ENCODE peak calls at places on chromosomes 11 and 22, in eight cellular contexts. One of them, this sample, is unnamed.

GRCh38 chr11:36034572-36035331 is 90.9 kb downstream of the LDLRAD3 start:
- DNase-seq in CD8-positive, alpha-beta T cell: no peak
- DNase-seq in upper lobe of right lung: no peak
- DNase-seq in GM19239: no peak
- DNase-seq in B cell: no peak
- DNase-seq in GM23248: peak
- DNase-seq in HCEC 1CT: peak
- DNase-seq in anterior cingulate cortex: no peak
- DNase-seq in this sample: no peak

GRCh38 chr11:6468712-6469495 is 4.8 kb downstream of the TRIM3 start:
- DNase-seq in CD8-positive, alpha-beta T cell: no peak
- DNase-seq in upper lobe of right lung: peak
- DNase-seq in GM19239: peak
- DNase-seq in B cell: no peak
- DNase-seq in GM23248: peak
- DNase-seq in HCEC 1CT: peak
- DNase-seq in anterior cingulate cortex: peak
- DNase-seq in this sample: peak

GRCh38 chr22:44436656-44437492 is 61.2 kb downstream of the RTL6 start:
- DNase-seq in CD8-positive, alpha-beta T cell: no peak
- DNase-seq in upper lobe of right lung: peak
- DNase-seq in GM19239: no peak
- DNase-seq in B cell: no peak
- DNase-seq in GM23248: no peak
- DNase-seq in HCEC 1CT: no peak
- DNase-seq in anterior cingulate cortex: no peak
- DNase-seq in this sample: no peak

GRCh38 chr11:94706211-94706610 is 61.9 kb upstream of the AMOTL1 start:
- DNase-seq in CD8-positive, alpha-beta T cell: no peak
- DNase-seq in upper lobe of right lung: no peak
- DNase-seq in GM19239: no peak
- DNase-seq in B cell: no peak
- DNase-seq in GM23248: peak
- DNase-seq in HCEC 1CT: no peak
- DNase-seq in anterior cingulate cortex: no peak
- DNase-seq in this sample: no peak

GRCh38 chr11:45468265-45468856 is 182.2 kb upstream of the SYT13 start:
- DNase-seq in CD8-positive, alpha-beta T cell: no peak
- DNase-seq in upper lobe of right lung: no peak
- DNase-seq in GM19239: no peak
- DNase-seq in B cell: no peak
- DNase-seq in GM23248: no peak
- DNase-seq in HCEC 1CT: no peak
- DNase-seq in anterior cingulate cortex: no peak
- DNase-seq in this sample: no peak

GRCh38 chr22:32700186-32700882 is 101.2 kb upstream of the TIMP3 start:
- DNase-seq in CD8-positive, alpha-beta T cell: no peak
- DNase-seq in upper lobe of right lung: no peak
- DNase-seq in GM19239: no peak
- DNase-seq in B cell: no peak
- DNase-seq in GM23248: peak
- DNase-seq in HCEC 1CT: no peak
- DNase-seq in anterior cingulate cortex: no peak
- DNase-seq in this sample: no peak

GRCh38 chr11:78270993-78271392 is 82.3 kb downstream of the USP35 start:
- DNase-seq in CD8-positive, alpha-beta T cell: no peak
- DNase-seq in upper lobe of right lung: no peak
- DNase-seq in GM19239: no peak
- DNase-seq in B cell: no peak
- DNase-seq in GM23248: no peak
- DNase-seq in HCEC 1CT: no peak
- DNase-seq in anterior cingulate cortex: peak
- DNase-seq in this sample: no peak

GRCh38 chr22:31977939-31978338 is 33.6 kb downstream of the YWHAH start:
- DNase-seq in CD8-positive, alpha-beta T cell: no peak
- DNase-seq in upper lobe of right lung: no peak
- DNase-seq in GM19239: no peak
- DNase-seq in B cell: no peak
- DNase-seq in GM23248: no peak
- DNase-seq in HCEC 1CT: no peak
- DNase-seq in anterior cingulate cortex: no peak
- DNase-seq in this sample: no peak

GRCh38 chr22:19292262-19293230 is 1.0 kb upstream of the CLTCL1 start:
- DNase-seq in CD8-positive, alpha-beta T cell: no peak
- DNase-seq in upper lobe of right lung: peak
- DNase-seq in GM19239: no peak
- DNase-seq in B cell: no peak
- DNase-seq in GM23248: no peak
- DNase-seq in HCEC 1CT: peak
- DNase-seq in anterior cingulate cortex: peak
- DNase-seq in this sample: peak

GRCh38 chr22:47420211-47420610 is 657.8 kb downstream of the TBC1D22A start:
- DNase-seq in CD8-positive, alpha-beta T cell: no peak
- DNase-seq in upper lobe of right lung: no peak
- DNase-seq in GM19239: no peak
- DNase-seq in B cell: no peak
- DNase-seq in GM23248: no peak
- DNase-seq in HCEC 1CT: no peak
- DNase-seq in anterior cingulate cortex: no peak
- DNase-seq in this sample: no peak

GRCh38 chr11:121328213-121328966 is 35.8 kb downstream of the SC5D start:
- DNase-seq in CD8-positive, alpha-beta T cell: peak
- DNase-seq in upper lobe of right lung: no peak
- DNase-seq in GM19239: no peak
- DNase-seq in B cell: peak
- DNase-seq in GM23248: no peak
- DNase-seq in HCEC 1CT: no peak
- DNase-seq in anterior cingulate cortex: no peak
- DNase-seq in this sample: no peak

GRCh38 chr11:128503231-128503991 is 83.9 kb downstream of the ETS1 start:
- DNase-seq in CD8-positive, alpha-beta T cell: no peak
- DNase-seq in upper lobe of right lung: no peak
- DNase-seq in GM19239: no peak
- DNase-seq in B cell: no peak
- DNase-seq in GM23248: peak
- DNase-seq in HCEC 1CT: peak
- DNase-seq in anterior cingulate cortex: no peak
- DNase-seq in this sample: no peak

GRCh38 chr22:46097268-46097900 is 52.9 kb upstream of the PPARA start:
- DNase-seq in CD8-positive, alpha-beta T cell: no peak
- DNase-seq in upper lobe of right lung: no peak
- DNase-seq in GM19239: no peak
- DNase-seq in B cell: no peak
- DNase-seq in GM23248: no peak
- DNase-seq in HCEC 1CT: no peak
- DNase-seq in anterior cingulate cortex: no peak
- DNase-seq in this sample: no peak

GRCh38 chr22:48677621-48678020 is 1150.1 kb downstream of the BRD1 start:
- DNase-seq in CD8-positive, alpha-beta T cell: no peak
- DNase-seq in upper lobe of right lung: no peak
- DNase-seq in GM19239: no peak
- DNase-seq in B cell: no peak
- DNase-seq in GM23248: no peak
- DNase-seq in HCEC 1CT: no peak
- DNase-seq in anterior cingulate cortex: no peak
- DNase-seq in this sample: no peak

GRCh38 chr11:76599041-76600013 is 71.2 kb downstream of the LRRC32 start:
- DNase-seq in CD8-positive, alpha-beta T cell: no peak
- DNase-seq in upper lobe of right lung: peak
- DNase-seq in GM19239: no peak
- DNase-seq in B cell: no peak
- DNase-seq in GM23248: no peak
- DNase-seq in HCEC 1CT: no peak
- DNase-seq in anterior cingulate cortex: no peak
- DNase-seq in this sample: no peak

GRCh38 chr11:3222003-3222855 is 3.6 kb upstream of the MRGPRG start:
- DNase-seq in CD8-positive, alpha-beta T cell: no peak
- DNase-seq in upper lobe of right lung: no peak
- DNase-seq in GM19239: no peak
- DNase-seq in B cell: no peak
- DNase-seq in GM23248: no peak
- DNase-seq in HCEC 1CT: no peak
- DNase-seq in anterior cingulate cortex: no peak
- DNase-seq in this sample: no peak

GRCh38 chr11:69101792-69102152 is 53.0 kb downstream of the TPCN2 start:
- DNase-seq in CD8-positive, alpha-beta T cell: no peak
- DNase-seq in upper lobe of right lung: no peak
- DNase-seq in GM19239: no peak
- DNase-seq in B cell: no peak
- DNase-seq in GM23248: no peak
- DNase-seq in HCEC 1CT: no peak
- DNase-seq in anterior cingulate cortex: no peak
- DNase-seq in this sample: no peak

GRCh38 chr11:101974255-101974654 is 57.9 kb upstream of the ANGPTL5 start:
- DNase-seq in CD8-positive, alpha-beta T cell: no peak
- DNase-seq in upper lobe of right lung: no peak
- DNase-seq in GM19239: no peak
- DNase-seq in B cell: no peak
- DNase-seq in GM23248: peak
- DNase-seq in HCEC 1CT: peak
- DNase-seq in anterior cingulate cortex: no peak
- DNase-seq in this sample: no peak

GRCh38 chr11:105181100-105181499 is 41.5 kb upstream of the CARD18 start:
- DNase-seq in CD8-positive, alpha-beta T cell: no peak
- DNase-seq in upper lobe of right lung: no peak
- DNase-seq in GM19239: no peak
- DNase-seq in B cell: no peak
- DNase-seq in GM23248: peak
- DNase-seq in HCEC 1CT: peak
- DNase-seq in anterior cingulate cortex: no peak
- DNase-seq in this sample: no peak

GRCh38 chr11:114438303-114438702 is 964 bp upstream of the REXO2 start:
- DNase-seq in CD8-positive, alpha-beta T cell: no peak
- DNase-seq in upper lobe of right lung: no peak
- DNase-seq in GM19239: no peak
- DNase-seq in B cell: no peak
- DNase-seq in GM23248: no peak
- DNase-seq in HCEC 1CT: no peak
- DNase-seq in anterior cingulate cortex: no peak
- DNase-seq in this sample: no peak

GRCh38 chr11:3849297-3849874 is 6.1 kb upstream of the STIM1 start:
- DNase-seq in CD8-positive, alpha-beta T cell: no peak
- DNase-seq in upper lobe of right lung: no peak
- DNase-seq in GM19239: no peak
- DNase-seq in B cell: peak
- DNase-seq in GM23248: peak
- DNase-seq in HCEC 1CT: peak
- DNase-seq in anterior cingulate cortex: no peak
- DNase-seq in this sample: no peak

GRCh38 chr11:126318642-126319373 is 14.9 kb downstream of the DCPS start:
- DNase-seq in CD8-positive, alpha-beta T cell: no peak
- DNase-seq in upper lobe of right lung: no peak
- DNase-seq in GM19239: peak
- DNase-seq in B cell: no peak
- DNase-seq in GM23248: peak
- DNase-seq in HCEC 1CT: peak
- DNase-seq in anterior cingulate cortex: no peak
- DNase-seq in this sample: peak

GRCh38 chr11:118609380-118610219 is 2.2 kb downstream of the PHLDB1 start:
- DNase-seq in CD8-positive, alpha-beta T cell: no peak
- DNase-seq in upper lobe of right lung: no peak
- DNase-seq in GM19239: no peak
- DNase-seq in B cell: peak
- DNase-seq in GM23248: peak
- DNase-seq in HCEC 1CT: no peak
- DNase-seq in anterior cingulate cortex: peak
- DNase-seq in this sample: no peak

GRCh38 chr11:84316866-84317560 is 1030.8 kb upstream of the CCDC90B start:
- DNase-seq in CD8-positive, alpha-beta T cell: no peak
- DNase-seq in upper lobe of right lung: no peak
- DNase-seq in GM19239: no peak
- DNase-seq in B cell: no peak
- DNase-seq in GM23248: peak
- DNase-seq in HCEC 1CT: no peak
- DNase-seq in anterior cingulate cortex: peak
- DNase-seq in this sample: no peak

GRCh38 chr11:99773646-99774045 is 752.9 kb downstream of the CNTN5 start:
- DNase-seq in CD8-positive, alpha-beta T cell: no peak
- DNase-seq in upper lobe of right lung: no peak
- DNase-seq in GM19239: no peak
- DNase-seq in B cell: no peak
- DNase-seq in GM23248: no peak
- DNase-seq in HCEC 1CT: peak
- DNase-seq in anterior cingulate cortex: no peak
- DNase-seq in this sample: no peak

GRCh38 chr11:26720003-26720402 is 1.9 kb downstream of the SLC5A12 start:
- DNase-seq in CD8-positive, alpha-beta T cell: no peak
- DNase-seq in upper lobe of right lung: no peak
- DNase-seq in GM19239: no peak
- DNase-seq in B cell: no peak
- DNase-seq in GM23248: no peak
- DNase-seq in HCEC 1CT: no peak
- DNase-seq in anterior cingulate cortex: no peak
- DNase-seq in this sample: no peak

GRCh38 chr11:106012744-106013143 is 9.3 kb downstream of the MSANTD4 start:
- DNase-seq in CD8-positive, alpha-beta T cell: no peak
- DNase-seq in upper lobe of right lung: no peak
- DNase-seq in GM19239: no peak
- DNase-seq in B cell: no peak
- DNase-seq in GM23248: peak
- DNase-seq in HCEC 1CT: peak
- DNase-seq in anterior cingulate cortex: peak
- DNase-seq in this sample: no peak

GRCh38 chr22:43152001-43152354 is 619 bp downstream of the TSPO start:
- DNase-seq in CD8-positive, alpha-beta T cell: no peak
- DNase-seq in upper lobe of right lung: no peak
- DNase-seq in GM19239: no peak
- DNase-seq in B cell: no peak
- DNase-seq in GM23248: no peak
- DNase-seq in HCEC 1CT: peak
- DNase-seq in anterior cingulate cortex: no peak
- DNase-seq in this sample: no peak

GRCh38 chr11:45238724-45239123 is 47.4 kb downstream of the SYT13 start:
- DNase-seq in CD8-positive, alpha-beta T cell: no peak
- DNase-seq in upper lobe of right lung: no peak
- DNase-seq in GM19239: no peak
- DNase-seq in B cell: no peak
- DNase-seq in GM23248: peak
- DNase-seq in HCEC 1CT: peak
- DNase-seq in anterior cingulate cortex: no peak
- DNase-seq in this sample: no peak

GRCh38 chr11:19311306-19312030 is 70.7 kb upstream of the E2F8 start:
- DNase-seq in CD8-positive, alpha-beta T cell: no peak
- DNase-seq in upper lobe of right lung: no peak
- DNase-seq in GM19239: peak
- DNase-seq in B cell: peak
- DNase-seq in GM23248: peak
- DNase-seq in HCEC 1CT: peak
- DNase-seq in anterior cingulate cortex: peak
- DNase-seq in this sample: no peak

GRCh38 chr11:79156031-79156430 is 284.8 kb downstream of the TENM4 start:
- DNase-seq in CD8-positive, alpha-beta T cell: no peak
- DNase-seq in upper lobe of right lung: no peak
- DNase-seq in GM19239: no peak
- DNase-seq in B cell: no peak
- DNase-seq in GM23248: no peak
- DNase-seq in HCEC 1CT: no peak
- DNase-seq in anterior cingulate cortex: no peak
- DNase-seq in this sample: no peak

GRCh38 chr22:28329582-28330073 is 350.0 kb downstream of the TTC28 start:
- DNase-seq in CD8-positive, alpha-beta T cell: no peak
- DNase-seq in upper lobe of right lung: no peak
- DNase-seq in GM19239: no peak
- DNase-seq in B cell: no peak
- DNase-seq in GM23248: peak
- DNase-seq in HCEC 1CT: no peak
- DNase-seq in anterior cingulate cortex: no peak
- DNase-seq in this sample: no peak

GRCh38 chr22:50400406-50400805 is 57.3 kb downstream of the PPP6R2 start:
- DNase-seq in CD8-positive, alpha-beta T cell: no peak
- DNase-seq in upper lobe of right lung: no peak
- DNase-seq in GM19239: no peak
- DNase-seq in B cell: no peak
- DNase-seq in GM23248: no peak
- DNase-seq in HCEC 1CT: no peak
- DNase-seq in anterior cingulate cortex: no peak
- DNase-seq in this sample: no peak

GRCh38 chr11:10908215-10908990 is 50.5 kb upstream of the ZBED5 start:
- DNase-seq in CD8-positive, alpha-beta T cell: no peak
- DNase-seq in upper lobe of right lung: no peak
- DNase-seq in GM19239: no peak
- DNase-seq in B cell: no peak
- DNase-seq in GM23248: peak
- DNase-seq in HCEC 1CT: peak
- DNase-seq in anterior cingulate cortex: no peak
- DNase-seq in this sample: no peak

This sample was measured in lower lobe of right lung.